ENCODE peak calls at places on chromosomes 7 and 10, in five cellular contexts. One of them, this sample, is unnamed.

GRCh38 chr10:117096559-117097201 is 41.4 kb downstream of the VAX1 start:
- DNase-seq in HCEC 1CT: no peak
- DNase-seq in left cardiac atrium: no peak
- DNase-seq in globus pallidus: peak; percentile 58
- DNase-seq in Jurkat, Clone E6-1: no peak
- DNase-seq in this sample: no peak

GRCh38 chr7:108581655-108582491 is 12.2 kb downstream of the DNAJB9 start:
- DNase-seq in HCEC 1CT: no peak
- DNase-seq in left cardiac atrium: no peak
- DNase-seq in globus pallidus: no peak
- DNase-seq in Jurkat, Clone E6-1: no peak
- DNase-seq in this sample: no peak

GRCh38 chr7:99098824-99099498 is 44.9 kb downstream of the SMURF1 start:
- DNase-seq in HCEC 1CT: no peak
- DNase-seq in left cardiac atrium: no peak
- DNase-seq in globus pallidus: no peak
- DNase-seq in Jurkat, Clone E6-1: no peak
- DNase-seq in this sample: peak; percentile 58

GRCh38 chr10:76675951-76676587 is 961.5 kb downstream of the KCNMA1 start:
- DNase-seq in HCEC 1CT: no peak
- DNase-seq in left cardiac atrium: peak; percentile 69
- DNase-seq in globus pallidus: peak; percentile 81
- DNase-seq in Jurkat, Clone E6-1: no peak
- DNase-seq in this sample: peak; percentile 65

GRCh38 chr10:34985823-34986222 is 104.3 kb downstream of the CUL2 start:
- DNase-seq in HCEC 1CT: peak; percentile 30
- DNase-seq in left cardiac atrium: no peak
- DNase-seq in globus pallidus: no peak
- DNase-seq in Jurkat, Clone E6-1: no peak
- DNase-seq in this sample: no peak

GRCh38 chr7:43072530-43072929 is 39.9 kb upstream of the HECW1 start:
- DNase-seq in HCEC 1CT: no peak
- DNase-seq in left cardiac atrium: no peak
- DNase-seq in globus pallidus: no peak
- DNase-seq in Jurkat, Clone E6-1: no peak
- DNase-seq in this sample: peak; percentile 9

GRCh38 chr7:46153583-46153950 is 232.5 kb upstream of the IGFBP3 start:
- DNase-seq in HCEC 1CT: no peak
- DNase-seq in left cardiac atrium: no peak
- DNase-seq in globus pallidus: no peak
- DNase-seq in Jurkat, Clone E6-1: no peak
- DNase-seq in this sample: no peak

GRCh38 chr10:17199351-17199804 is 2.1 kb downstream of the TRDMT1 start:
- DNase-seq in HCEC 1CT: peak; percentile 63
- DNase-seq in left cardiac atrium: no peak
- DNase-seq in globus pallidus: no peak
- DNase-seq in Jurkat, Clone E6-1: no peak
- DNase-seq in this sample: peak; percentile 67

GRCh38 chr7:6284461-6285360 is 12.3 kb upstream of the CYTH3 start:
- DNase-seq in HCEC 1CT: no peak
- DNase-seq in left cardiac atrium: no peak
- DNase-seq in globus pallidus: no peak
- DNase-seq in Jurkat, Clone E6-1: no peak
- DNase-seq in this sample: no peak

This sample was measured in fibroblast of lung.